ENCODE peak calls at places on chromosomes 3 and 15, in ten cellular contexts. V, U, H, D, I, F, P, G, W and E are unnamed samples.

GRCh38 chr3:159208080-159208479 is 406.2 kb downstream of the MFSD1 start:
- DNase-seq in P (no peak), W (peak; percentile 64), D (no peak), U (no peak), I (no peak), V (no peak), H (no peak), G (no peak), F (no peak), E (no peak)

GRCh38 chr3:41701196-41701698 is 260.7 kb downstream of the ULK4 start:
- DNase-seq in D (no peak), H (no peak), G (no peak), U (no peak), V (no peak), I (no peak), F (peak; percentile 60), W (no peak), P (no peak), E (no peak)

GRCh38 chr15:67172172-67172571 is 82.3 kb downstream of the AAGAB start:
- DNase-seq in P (no peak), G (no peak), D (no peak), V (no peak), U (no peak), I (no peak), H (no peak), W (no peak), F (no peak), E (no peak)

GRCh38 chr3:46019707-46020106 is 7.6 kb downstream of the XCR1 start:
- DNase-seq in H (no peak), P (no peak), V (no peak), F (peak; percentile 22), D (peak; percentile 63), G (no peak), I (no peak), U (no peak), W (no peak), E (peak; percentile 12)

GRCh38 chr3:116111765-116112164 is 333.5 kb downstream of the LSAMP start:
- DNase-seq in I (no peak), W (no peak), H (no peak), V (no peak), D (peak; percentile 2), P (no peak), F (no peak), G (no peak), U (no peak), E (no peak)

GRCh38 chr3:80367149-80367548 is 599.4 kb upstream of the ROBO1 start:
- DNase-seq in F (peak; percentile 1), P (no peak), G (no peak), U (no peak), H (no peak), D (no peak), W (no peak), V (no peak), I (no peak), E (no peak)

GRCh38 chr3:195114786-195115597 is 156.0 kb downstream of the XXYLT1 start:
- DNase-seq in I (no peak), H (no peak), W (no peak), V (no peak), D (no peak), G (no peak), U (no peak), P (no peak), F (no peak), E (no peak)

GRCh38 chr3:104553121-104553520 is 813.6 kb upstream of the ALCAM start:
- DNase-seq in U (no peak), F (no peak), I (no peak), W (no peak), V (no peak), H (no peak), G (no peak), P (no peak), D (no peak), E (no peak)

GRCh38 chr15:47870956-47871625 is 153.8 kb downstream of the SEMA6D start:
- DNase-seq in U (no peak), D (peak; percentile 12), V (no peak), F (peak; percentile 87), P (peak; percentile 46), G (peak; percentile 7), I (no peak), W (peak; percentile 79), H (no peak), E (peak; percentile 63)

GRCh38 chr3:185658504-185658912 is 72.4 kb downstream of the SENP2 start:
- DNase-seq in D (peak; percentile 95), W (peak; percentile 99), P (peak; percentile 98), U (no peak), V (no peak), F (peak; percentile 99), G (peak; percentile 99), I (no peak), H (no peak), E (peak; percentile 100)

GRCh38 chr3:64229903-64230302 is 4.6 kb upstream of the PRICKLE2 start:
- DNase-seq in G (no peak), P (no peak), V (no peak), I (no peak), W (peak; percentile 74), D (peak; percentile 51), U (no peak), H (no peak), F (peak; percentile 58), E (peak; percentile 17)

GRCh38 chr15:64651573-64652260 is 123.7 kb downstream of the RBPMS2 start:
- DNase-seq in G (no peak), D (peak; percentile 20), W (no peak), U (peak; percentile 17), I (peak; percentile 87), V (no peak), F (no peak), H (peak; percentile 53), P (no peak), E (no peak)

GRCh38 chr3:33636125-33636855 is 81.8 kb downstream of the CLASP2 start:
- DNase-seq in F (peak; percentile 82), U (no peak), D (peak; percentile 37), H (no peak), I (peak; percentile 66), W (peak; percentile 59), P (peak; percentile 85), V (peak; percentile 49), G (no peak), E (peak; percentile 77)

GRCh38 chr15:88269371-88270062 is 13.0 kb upstream of the NTRK3 start:
- DNase-seq in F (no peak), U (no peak), W (no peak), V (no peak), I (no peak), P (no peak), H (no peak), D (no peak), G (no peak), E (no peak)

GRCh38 chr15:88272421-88272820 is 15.9 kb upstream of the NTRK3 start:
- DNase-seq in I (no peak), U (no peak), W (no peak), H (no peak), V (no peak), P (no peak), G (no peak), F (no peak), D (no peak), E (no peak)

GRCh38 chr15:88275804-88276203 is 19.3 kb upstream of the NTRK3 start:
- DNase-seq in F (no peak), P (no peak), D (no peak), W (no peak), H (no peak), V (no peak), I (no peak), G (no peak), U (no peak), E (no peak)

GRCh38 chr15:88276821-88277220 is 20.3 kb upstream of the NTRK3 start:
- DNase-seq in W (no peak), G (no peak), P (no peak), F (no peak), I (no peak), V (no peak), H (no peak), D (no peak), U (no peak), E (no peak)

DNA sequence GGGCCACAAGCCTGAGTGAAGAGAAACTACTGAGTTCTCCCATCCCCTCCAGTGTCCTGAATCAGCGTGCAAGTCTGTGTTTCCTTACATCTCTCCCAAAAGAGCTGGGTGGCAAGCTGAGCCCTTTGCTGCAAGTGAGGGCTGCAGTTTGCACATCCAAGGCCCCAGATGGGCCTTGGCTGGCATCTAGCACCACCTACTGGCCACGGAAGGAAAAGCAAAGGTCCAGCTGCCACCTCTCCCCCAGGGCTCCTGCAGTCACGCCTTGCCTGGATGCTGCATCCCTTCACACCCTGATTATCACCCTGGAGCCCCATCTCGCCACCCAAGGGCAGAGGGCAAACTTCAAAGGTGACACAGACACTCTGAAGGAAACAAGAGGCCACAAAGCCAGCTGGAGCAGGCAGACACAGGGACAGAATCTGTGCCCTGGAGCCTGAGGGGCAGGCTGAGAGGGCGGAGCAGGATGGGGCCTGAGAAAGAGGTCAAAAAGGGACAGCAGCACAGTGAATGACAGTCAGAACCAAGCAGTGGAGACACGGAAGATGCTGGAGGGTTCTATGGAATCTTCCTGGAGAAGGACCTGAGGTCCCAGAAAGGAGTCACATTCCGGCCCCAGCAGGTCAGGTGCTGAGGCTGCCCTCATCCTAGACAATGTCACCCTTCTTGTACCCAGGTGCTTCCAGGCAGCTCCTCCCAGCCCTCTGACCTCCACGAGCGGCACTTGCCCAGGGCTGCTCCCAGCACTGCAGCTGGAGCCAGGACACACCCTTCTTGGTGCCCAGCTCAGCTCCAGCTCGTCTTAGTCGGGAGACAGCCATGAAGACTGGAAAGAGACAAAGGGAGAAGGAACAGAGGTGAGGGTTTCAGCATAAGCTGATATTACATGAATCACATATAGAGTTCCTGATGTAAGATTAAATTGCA is 18.3 kb upstream of the NTRK3 start:
- DNase-seq in D (peak; percentile 44), I (peak; percentile 62), F (peak; percentile 68), H (peak; percentile 35), G (no peak), P (peak; percentile 69), U (peak; percentile 75), V (peak; percentile 87), W (no peak), E (peak; percentile 59)
- H3K4me3 ChIP-seq in D (no peak overlapping the region), I (no peak overlapping the region), F (no peak overlapping the region), H (no peak overlapping the region), G (no peak overlapping the region), P (no peak overlapping the region), U (no peak overlapping the region), V (peak overlapping the region; percentile 55), W (no peak overlapping the region), E (no peak overlapping the region)

GRCh38 chr3:101676765-101677435 is at the start of gene ZBTB11:
- DNase-seq in D (peak; percentile 99), P (peak; percentile 100), H (peak; percentile 100), F (peak; percentile 100), I (peak; percentile 100), W (peak; percentile 99), G (peak; percentile 98), V (peak; percentile 94), U (peak; percentile 99), E (peak; percentile 100)
- TF ChIP-seq CTCF in D (peak; percentile 64), P (peak; percentile 62), H (no peak), F (peak; percentile 51), I (no peak), W (peak; percentile 64), G (peak; percentile 67), V (peak; percentile 66), U (peak; percentile 63), E (peak; percentile 80)

GRCh38 chr3:35638640-35639250 is 580 bp upstream of the ARPP21 start:
- DNase-seq in P (no peak), D (no peak), U (no peak), V (no peak), H (no peak), W (no peak), I (no peak), F (no peak), G (no peak), E (no peak)
- H3K4me3 ChIP-seq in P (peak overlapping the region; percentile 53), D (no peak overlapping the region), U (no peak overlapping the region), V (peak overlapping the region; percentile 68), H (no peak overlapping the region), W (peak overlapping the region; percentile 69), I (no peak overlapping the region), F (no peak overlapping the region), G (no peak overlapping the region), E (no peak overlapping the region)

GRCh38 chr15:23003736-23004135 is 23.6 kb upstream of the CYFIP1 start:
- DNase-seq in U (no peak), W (no peak), P (no peak), D (no peak), F (no peak), H (no peak), I (no peak), G (no peak), V (no peak), E (no peak)
- TF ChIP-seq CTCF in U (no peak), W (no peak), P (no peak), D (peak; percentile 11), F (no peak), H (no peak), I (no peak), G (no peak), V (no peak), E (no peak)